ENCODE peak calls at places on chromosome X, in five cellular contexts. A is H7, S is fibroblast of pulmonary artery, P is tibial artery, V is astrocyte of the spinal cord. R is an unnamed sample.

GRCh38 chrX:15946783-15947550 is 92.4 kb upstream of the AP1S2 start:
- DNase-seq in A (no peak), S (peak), P (no peak), V (peak), R (no peak)

GRCh38 chrX:41332408-41332987 is 1.5 kb upstream of the DDX3X start:
- DNase-seq in A (no peak), S (peak), P (no peak), V (peak), R (no peak)

GRCh38 chrX:20177093-20177492 is 35.5 kb upstream of the EIF1AX start:
- DNase-seq in A (no peak), S (no peak), P (no peak), V (no peak), R (no peak)

GRCh38 chrX:39439910-39440733 is 638.9 kb downstream of the MID1IP1 start:
- DNase-seq in A (no peak), S (no peak), P (no peak), V (no peak), R (peak)

GRCh38 chrX:19089555-19090040 is 32.7 kb downstream of the ADGRG2 start:
- DNase-seq in A (no peak), S (no peak), P (no peak), V (no peak), R (no peak)

GRCh38 chrX:1392376-1393130 is 640 bp upstream of the SLC25A6 start:
- DNase-seq in A (peak), S (peak), P (peak), V (peak), R (peak)

GRCh38 chrX:10014462-10015373 is 47.6 kb downstream of the CLDN34 start:
- DNase-seq in A (peak), S (peak), P (peak), V (peak), R (peak)

GRCh38 chrX:53056292-53056691 is 7.7 kb downstream of the GPR173 start:
- DNase-seq in A (no peak), S (no peak), P (no peak), V (no peak), R (no peak)

GRCh38 chrX:110588853-110589252 is 206.8 kb downstream of the CHRDL1 start:
- DNase-seq in A (no peak), S (no peak), P (no peak), V (no peak), R (no peak)

GRCh38 chrX:53288173-53288572 is 6.8 kb upstream of the IQSEC2 start:
- DNase-seq in A (peak), S (peak), P (peak), V (peak), R (no peak)

GRCh38 chrX:68989865-68990606 is 161.2 kb downstream of the EFNB1 start:
- DNase-seq in A (peak), S (peak), P (no peak), V (peak), R (no peak)

GRCh38 chrX:3143043-3143799 is 102.0 kb downstream of the ARSF start:
- DNase-seq in A (no peak), S (no peak), P (no peak), V (no peak), R (no peak)

GRCh38 chrX:40176256-40176978 is 78.7 kb upstream of the BCOR start:
- DNase-seq in A (peak), S (peak), P (peak), V (no peak), R (peak)

GRCh38 chrX:120660638-120661037 is 30.8 kb upstream of the C1GALT1C1 start:
- DNase-seq in A (no peak), S (no peak), P (no peak), V (no peak), R (peak)

GRCh38 chrX:26873736-26874135 is 589.4 kb downstream of the PPP4R3C start:
- DNase-seq in A (no peak), S (no peak), P (no peak), V (no peak), R (no peak)

GRCh38 chrX:111040377-111041017 is 55.5 kb upstream of the PAK3 start:
- DNase-seq in A (no peak), S (peak), P (no peak), V (peak), R (no peak)

GRCh38 chrX:121949041-121949760 is 901.8 kb downstream of the GLUD2 start:
- DNase-seq in A (no peak), S (no peak), P (no peak), V (no peak), R (no peak)

DNA sequence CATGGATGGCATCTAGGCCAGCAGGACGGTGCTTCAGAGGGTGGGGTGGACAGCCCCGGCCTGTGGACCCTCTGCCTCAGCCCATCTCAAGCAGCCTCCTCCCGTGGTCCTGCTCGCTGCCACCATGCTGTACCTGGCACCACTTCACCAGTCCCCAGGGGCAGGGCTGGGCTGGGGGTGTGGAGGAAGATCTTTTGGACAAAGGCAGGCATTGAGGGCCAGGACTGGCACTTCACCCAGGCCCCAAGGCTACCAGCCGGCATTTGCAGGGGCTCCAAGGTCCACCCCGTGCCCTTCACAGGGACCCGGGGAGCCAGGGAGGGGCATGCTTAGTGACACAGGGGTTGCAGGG is 713 bp downstream of the PLXNB3 start:
- DNase-seq in A (peak), S (no peak), P (no peak), V (no peak), R (no peak)
- H3K4me3 ChIP-seq in A (no peak), S (peak), P (peak), V (peak), R (no peak)

DNA sequence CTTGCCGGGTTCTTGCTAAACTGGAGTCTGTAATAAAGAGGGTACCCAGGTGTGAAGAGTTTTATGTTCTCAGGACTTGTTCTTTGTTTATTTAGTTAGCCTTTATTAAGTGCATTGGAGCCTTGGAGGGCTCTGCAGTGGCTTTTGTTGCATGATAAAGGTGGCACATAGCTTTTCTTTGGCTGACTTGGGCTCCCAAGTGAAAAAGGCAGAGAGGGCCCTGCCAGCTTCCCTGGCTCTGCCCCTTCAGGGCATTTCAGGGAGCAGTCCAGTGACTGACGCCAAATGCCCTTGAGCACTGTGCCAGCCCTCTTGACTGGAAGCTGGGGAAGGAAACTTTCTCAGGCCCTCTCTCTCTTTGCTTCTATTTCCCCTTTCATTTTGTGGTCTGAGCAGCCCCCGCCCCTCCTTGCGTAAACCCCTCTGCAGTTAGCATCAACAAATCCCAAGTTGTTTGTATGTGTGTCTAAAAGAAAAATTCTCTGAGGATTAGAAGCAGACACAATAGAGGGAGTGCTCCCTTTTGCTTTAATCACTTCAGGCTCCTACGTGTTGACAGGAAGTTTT is 152.2 kb downstream of the NHS start:
- DNase-seq in A (no peak), S (peak), P (peak), V (no peak), R (no peak)
- H3K4me3 ChIP-seq in A (no peak), S (no peak), P (peak), V (no peak), R (no peak)

GRCh38 chrX:45517090-45517973 is 316.7 kb upstream of the DIPK2B start:
- DNase-seq in A (peak), S (peak), P (no peak), V (peak), R (no peak)

GRCh38 chrX:45518552-45518951 is 317.9 kb upstream of the DIPK2B start:
- DNase-seq in A (no peak), S (no peak), P (no peak), V (no peak), R (no peak)

GRCh38 chrX:45513042-45513441 is 312.4 kb upstream of the DIPK2B start:
- DNase-seq in A (no peak), S (no peak), P (no peak), V (no peak), R (no peak)

GRCh38 chrX:45515262-45516215 is 314.9 kb upstream of the DIPK2B start:
- DNase-seq in A (peak), S (peak), P (peak), V (peak), R (peak)
- H3K4me3 ChIP-seq in A (no peak), S (peak), P (no peak), V (no peak), R (no peak)

GRCh38 chrX:153928846-153929245 is 2.8 kb upstream of the ARHGAP4 start:
- DNase-seq in A (no peak), S (no peak), P (no peak), V (no peak), R (no peak)
- H3K4me3 ChIP-seq in A (no peak), S (no peak), P (no peak), V (peak), R (no peak)

GRCh38 chrX:101931104-101931493 is 728 bp downstream of the ZMAT1 start:
- DNase-seq in A (peak), S (no peak), P (no peak), V (no peak), R (no peak)

GRCh38 chrX:101931494-101932248 is at the start of gene ZMAT1:
- DNase-seq in A (peak), S (peak), P (peak), V (peak), R (peak)

GRCh38 chrX:101932249-101932570 is 383 bp upstream of the ZMAT1 start:
- DNase-seq in A (no peak), S (no peak), P (no peak), V (no peak), R (no peak)
- H3K4me3 ChIP-seq in A (no peak), S (peak), P (peak), V (peak), R (peak)

GRCh38 chrX:54640103-54640428 is 110.0 kb downstream of the GNL3L start:
- DNase-seq in A (no peak), S (no peak), P (no peak), V (no peak), R (no peak)
- H3K4me3 ChIP-seq in A (peak), S (peak), P (peak), V (peak), R (no peak)

GRCh38 chrX:72713130-72713529 is 976 bp downstream of the PHKA1 start:
- DNase-seq in A (no peak), S (no peak), P (no peak), V (peak), R (no peak)
- H3K4me3 ChIP-seq in A (peak), S (peak), P (peak), V (peak), R (peak)

GRCh38 chrX:118839334-118839958 is 15.8 kb downstream of the ZCCHC12 start:
- DNase-seq in A (peak), S (peak), P (peak), V (peak), R (peak)
- H3K4me3 ChIP-seq in A (peak), S (peak), P (peak), V (peak), R (peak)

GRCh38 chrX:49272426-49272825 is 2.8 kb downstream of the PPP1R3F start:
- DNase-seq in A (no peak), S (no peak), P (no peak), V (no peak), R (no peak)
- H3K4me3 ChIP-seq in A (no peak), S (no peak), P (no peak), V (no peak), R (no peak)

GRCh38 chrX:38225093-38225492 is 4.4 kb upstream of the SRPX start:
- DNase-seq in A (no peak), S (no peak), P (no peak), V (no peak), R (no peak)
- H3K4me3 ChIP-seq in A (no peak), S (no peak), P (no peak), V (no peak), R (no peak)

R was measured in WERI-Rb-1.